ENCODE peak calls at places on chromosomes 12 and 14, in five cellular contexts. R is lung, E is A673, K is pancreas, T is body of pancreas. P is an unnamed sample.

GRCh38 chr14:104889374-104889755 is 24.3 kb downstream of the CEP170B start:
- DNase-seq in T (no peak), R (no peak), K (peak), E (no peak), P (no peak)

GRCh38 chr14:102930753-102931579 is 8.5 kb downstream of the AMN start:
- DNase-seq in T (no peak), K (no peak), E (no peak), R (no peak), P (no peak)

GRCh38 chr12:122474324-122474716 is 26.4 kb downstream of the ZCCHC8 start:
- DNase-seq in K (no peak), R (no peak), E (no peak), T (no peak), P (no peak)

GRCh38 chr12:123387508-123388217 is 3.7 kb downstream of the KMT5A start:
- DNase-seq in R (no peak), K (no peak), T (no peak), E (no peak), P (peak)

GRCh38 chr14:20707622-20708021 is 19.1 kb downstream of the ANG start:
- DNase-seq in K (no peak), T (no peak), E (no peak), R (peak), P (peak)

GRCh38 chr12:95169368-95169767 is 47.9 kb downstream of the FGD6 start:
- DNase-seq in E (peak), K (no peak), T (peak), R (no peak), P (no peak)

GRCh38 chr12:109430244-109430643 is 46.9 kb downstream of the KCTD10 start:
- DNase-seq in K (no peak), T (no peak), R (no peak), E (no peak), P (no peak)

GRCh38 chr12:2891240-2892053 is 756 bp downstream of the TULP3 start:
- DNase-seq in T (peak), K (no peak), E (peak), R (peak), P (peak)

GRCh38 chr12:97753332-97753731 is 290.7 kb downstream of the RMST start:
- DNase-seq in R (no peak), T (no peak), E (no peak), K (no peak), P (no peak)

GRCh38 chr12:116604151-116604550 is 45.0 kb downstream of the MAP1LC3B2 start:
- DNase-seq in K (no peak), T (no peak), E (peak), R (no peak), P (peak)

DNA sequence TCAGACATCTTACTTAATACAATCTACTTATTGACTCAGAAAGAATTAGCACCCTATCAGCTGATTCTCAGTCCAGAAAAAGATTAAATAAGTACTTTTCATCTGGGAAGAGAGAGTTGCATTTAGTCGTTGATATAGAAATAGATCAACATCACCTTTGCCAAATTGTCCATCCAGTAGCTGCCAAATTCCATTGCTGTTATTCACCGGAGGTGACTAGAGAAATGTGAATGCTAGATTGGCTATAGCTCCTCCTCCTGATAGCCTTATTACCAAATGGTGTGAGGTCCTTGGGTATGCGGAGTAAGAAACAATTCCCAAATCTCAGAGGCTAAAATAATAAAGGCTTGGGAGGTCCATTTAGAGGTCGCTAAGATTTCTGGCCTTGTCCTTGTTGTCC is 723.3 kb upstream of the FLRT2 start:
- DNase-seq in E (no peak), K (no peak), T (no peak), R (no peak), P (peak)
- H3K27ac ChIP-seq in E (peak), K (no peak), T (no peak), R (no peak), P (no peak)

GRCh38 chr12:18429366-18429765 is 168.0 kb downstream of the PIK3C2G start:
- DNase-seq in E (no peak), R (no peak), T (no peak), K (no peak), P (no peak)

GRCh38 chr12:18428416-18428815 is 167.1 kb downstream of the PIK3C2G start:
- DNase-seq in R (no peak), T (no peak), E (no peak), K (no peak), P (no peak)

GRCh38 chr12:18432211-18432610 is 170.9 kb downstream of the PIK3C2G start:
- DNase-seq in R (no peak), T (no peak), K (no peak), E (no peak), P (no peak)

GRCh38 chr12:18431776-18432175 is 170.5 kb downstream of the PIK3C2G start:
- DNase-seq in E (no peak), T (no peak), K (no peak), R (no peak), P (no peak)

GRCh38 chr12:18430425-18431048 is 169.2 kb downstream of the PIK3C2G start:
- DNase-seq in K (no peak), E (peak), T (peak), R (peak), P (peak)
- H3K27ac ChIP-seq in K (no peak), E (no peak), T (no peak), R (no peak), P (no peak)

GRCh38 chr14:52080817-52081755 is 12.2 kb upstream of the NID2 start:
- DNase-seq in R (no peak), K (no peak), E (no peak), T (no peak), P (peak)

GRCh38 chr14:52078093-52078492 is 9.2 kb upstream of the NID2 start:
- DNase-seq in T (no peak), E (no peak), R (no peak), K (no peak), P (peak)

GRCh38 chr14:52080171-52080800 is 11.4 kb upstream of the NID2 start:
- DNase-seq in K (no peak), R (no peak), T (no peak), E (no peak), P (peak)

GRCh38 chr14:52078721-52079120 is 9.9 kb upstream of the NID2 start:
- DNase-seq in E (no peak), R (no peak), T (no peak), K (no peak), P (no peak)

DNA sequence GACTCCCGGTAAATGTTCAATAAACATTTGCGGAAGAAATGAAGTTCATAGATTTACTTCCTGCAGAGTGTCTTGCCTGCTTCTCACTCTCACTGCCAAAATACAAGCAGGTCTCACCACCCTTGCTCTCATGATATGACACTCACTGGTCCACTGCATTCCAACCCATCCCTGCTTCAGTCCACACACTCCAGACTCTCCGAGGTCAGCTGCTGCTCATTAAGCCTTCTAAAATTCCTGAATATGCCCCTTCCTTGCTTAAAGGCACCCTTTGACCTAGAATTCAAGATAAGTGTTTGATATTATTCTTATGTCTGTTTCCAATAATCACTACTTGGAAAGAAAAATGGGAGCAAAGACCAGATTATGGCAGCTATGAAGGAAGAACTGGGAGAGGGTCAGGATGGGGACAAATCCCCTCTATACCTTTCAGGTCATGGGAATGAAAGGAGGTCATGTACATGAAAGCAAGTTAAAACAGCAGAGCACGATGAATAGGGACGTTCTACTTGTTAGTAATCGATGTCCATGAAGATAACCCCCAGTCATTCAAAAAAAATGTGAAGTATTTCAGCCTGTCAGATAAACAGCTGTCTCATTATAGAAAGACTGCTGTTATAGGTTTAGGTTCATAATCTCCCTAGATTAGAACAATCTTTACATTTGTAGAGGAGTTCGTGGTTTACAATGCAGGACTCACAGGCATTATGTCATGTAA is 10.5 kb upstream of the NID2 start:
- DNase-seq in R (no peak), T (no peak), K (no peak), E (no peak), P (peak)
- H3K27ac ChIP-seq in R (no peak), T (no peak), K (no peak), E (no peak), P (peak)

GRCh38 chr14:91383439-91383838 is 34.2 kb downstream of the CCDC88C start:
- DNase-seq in R (no peak), T (no peak), K (no peak), E (no peak), P (no peak)
- H3K27ac ChIP-seq in R (no peak), T (no peak), K (no peak), E (no peak), P (no peak)

GRCh38 chr12:88141425-88141773 is 489 bp downstream of the CEP290 start:
- DNase-seq in K (no peak), E (no peak), R (no peak), T (no peak), P (no peak)

GRCh38 chr12:88144546-88145468 is 2.7 kb downstream of the TMTC3 start:
- DNase-seq in E (no peak), T (no peak), K (no peak), R (no peak), P (no peak)

GRCh38 chr12:88144037-88144436 is 1.9 kb downstream of the TMTC3 start:
- DNase-seq in R (no peak), T (no peak), K (no peak), E (no peak), P (no peak)

GRCh38 chr12:88141774-88142609 is at the start of the genes CEP290 and TMTC3:
- DNase-seq in E (peak), R (peak), K (peak), T (peak), P (peak)

DNA sequence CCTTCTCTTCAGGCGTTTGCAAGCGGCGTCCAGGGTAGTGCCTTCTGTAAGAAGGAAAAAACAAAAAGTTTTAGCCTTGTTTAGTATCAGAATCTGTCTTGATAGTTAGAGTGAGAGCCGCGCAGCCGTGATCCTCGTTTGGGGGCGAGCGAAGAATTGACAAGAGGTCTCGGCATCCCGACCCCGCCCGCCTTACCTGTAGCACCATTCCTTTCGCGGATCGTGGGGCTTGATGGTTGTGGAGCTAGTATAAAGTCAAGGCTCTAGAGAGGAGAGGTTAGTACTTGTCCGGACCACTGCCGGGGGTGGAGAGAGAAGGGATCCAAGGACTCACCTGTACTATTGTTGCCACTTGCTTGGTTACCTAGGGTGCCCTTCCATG is 494 bp downstream of the TMTC3 start:
- DNase-seq in T (peak), R (peak), E (peak), K (peak), P (no peak)
- H3K27ac ChIP-seq in T (peak), R (peak), E (peak), K (peak), P (peak)

DNA sequence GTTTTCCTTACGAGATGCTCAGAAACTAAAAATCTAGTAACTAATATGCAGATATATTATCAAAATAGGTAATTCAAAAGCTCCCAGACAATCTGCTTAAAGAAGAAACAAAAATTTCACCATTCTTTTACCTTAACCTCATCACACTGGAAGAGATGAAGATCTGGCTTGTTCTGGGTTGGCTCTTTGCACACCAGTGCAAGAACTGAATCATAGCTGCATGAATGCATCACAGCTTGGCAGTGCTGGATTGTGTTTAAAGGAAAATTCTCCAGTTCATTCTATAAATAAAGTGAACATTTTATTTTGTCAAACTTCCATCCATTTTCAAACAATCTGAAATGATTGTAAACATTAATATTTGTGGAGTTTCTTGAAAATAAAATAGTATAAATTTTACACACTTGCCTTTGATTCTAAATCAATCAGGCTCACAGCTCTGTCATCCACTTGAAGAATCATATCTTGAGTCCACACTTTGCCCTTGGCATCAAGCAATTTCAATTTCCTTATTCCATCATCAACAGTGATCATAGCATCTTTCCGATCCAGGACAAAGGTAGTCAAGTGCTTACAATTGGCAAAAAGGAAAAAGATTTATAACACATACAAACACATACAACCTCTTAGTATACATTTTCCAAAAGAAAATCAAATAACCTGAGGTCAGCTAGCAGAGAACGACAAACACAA is 119.8 kb downstream of the EPS8 start:
- DNase-seq in K (no peak), E (no peak), T (no peak), R (no peak), P (no peak)
- H3K27ac ChIP-seq in K (no peak), E (no peak), T (no peak), R (no peak), P (no peak)

GRCh38 chr14:100306506-100307214 is 416 bp upstream of the SLC25A29 start:
- DNase-seq in T (peak), K (peak), E (peak), R (peak), P (peak)

GRCh38 chr14:100306256-100306505 is at the start of gene SLC25A29:
- DNase-seq in R (no peak), E (no peak), T (no peak), K (no peak), P (no peak)

GRCh38 chr14:100303925-100304324 is 2.3 kb downstream of the SLC25A29 start:
- DNase-seq in R (no peak), T (no peak), E (peak), K (no peak), P (no peak)

GRCh38 chr14:100304825-100305445 is 1.3 kb downstream of the SLC25A29 start:
- DNase-seq in K (peak), E (peak), T (peak), R (peak), P (peak)

GRCh38 chr14:100305446-100306255 is 593 bp downstream of the SLC25A29 start:
- DNase-seq in E (peak), R (no peak), T (no peak), K (peak), P (no peak)
- H3K27ac ChIP-seq in E (peak), R (peak), T (peak), K (peak), P (no peak)

P was measured in cardiac muscle cell.